ENCODE peak calls at places on chromosomes 16 and 17, in four cellular contexts. D is MM.1S, H is IMR-90, A is cardiac muscle cell. B is an unnamed sample.

GRCh38 chr17:5813357-5813756 is 229.0 kb upstream of the NLRP1 start:
- DNase-seq in D (no peak), H (no peak), A (no peak), B (no peak)

GRCh38 chr17:49086316-49086605 is 46.3 kb upstream of the B4GALNT2 start:
- DNase-seq in D (no peak), A (no peak), H (no peak), B (no peak)

GRCh38 chr16:83723244-83723643 is 84.5 kb upstream of the HSBP1 start:
- DNase-seq in A (no peak), H (no peak), D (no peak), B (no peak)

GRCh38 chr17:30323262-30323894 is 10.5 kb downstream of the TMIGD1 start:
- DNase-seq in A (no peak), D (no peak), H (no peak), B (no peak)

GRCh38 chr16:1287982-1288670 is 21.3 kb upstream of the UBE2I start:
- DNase-seq in D (no peak), H (peak; percentile 5), A (peak; percentile 38), B (no peak)

GRCh38 chr16:89308391-89309333 is 91.2 kb downstream of the ZNF778 start:
- DNase-seq in D (no peak), A (no peak), H (no peak), B (peak; percentile 29)

GRCh38 chr17:69800870-69801269 is 274.2 kb upstream of the KCNJ16 start:
- DNase-seq in H (no peak), A (no peak), D (no peak), B (no peak)

GRCh38 chr16:68064791-68065365 is 20.3 kb upstream of the NFATC3 start:
- DNase-seq in D (peak; percentile 46), A (peak; percentile 88), H (peak; percentile 91), B (peak; percentile 80)

GRCh38 chr17:41418116-41418860 is 6.1 kb downstream of the KRT37 start:
- DNase-seq in H (no peak), A (no peak), D (no peak), B (no peak)

GRCh38 chr17:10614536-10615155 is 42.5 kb downstream of the MYH3 start:
- DNase-seq in D (peak; percentile 33), H (peak; percentile 51), A (peak; percentile 77), B (peak; percentile 12)

GRCh38 chr17:28717578-28718316 is at the start of gene RAB34:
- DNase-seq in D (no peak), A (peak; percentile 94), H (peak; percentile 89), B (no peak)

GRCh38 chr17:9865585-9865984 is 39.5 kb downstream of the RCVRN start:
- DNase-seq in A (peak; percentile 68), D (no peak), H (no peak), B (no peak)

GRCh38 chr17:42313773-42314566 is 25.7 kb downstream of the STAT5A start:
- DNase-seq in A (no peak), D (no peak), H (no peak), B (no peak)

GRCh38 chr16:87086575-87086974 is 230.6 kb downstream of the C16orf95 start:
- DNase-seq in H (peak; percentile 54), D (no peak), A (peak; percentile 20), B (no peak)

GRCh38 chr17:35312790-35313711 is 60.4 kb downstream of the SLFN11 start:
- DNase-seq in A (peak; percentile 90), D (peak; percentile 78), H (peak; percentile 73), B (peak; percentile 85)

GRCh38 chr17:17502741-17503565 is 6.8 kb upstream of the RASD1 start:
- DNase-seq in D (no peak), H (no peak), A (no peak), B (no peak)

GRCh38 chr16:49640606-49641005 is 215.3 kb downstream of the ZNF423 start:
- DNase-seq in A (no peak), H (no peak), D (no peak), B (no peak)

GRCh38 chr17:40109471-40109824 is 9.1 kb upstream of the NR1D1 start:
- DNase-seq in D (peak; percentile 26), A (no peak), H (no peak), B (peak; percentile 60)

GRCh38 chr17:76935331-76935730 is 67.1 kb downstream of the MGAT5B start:
- DNase-seq in D (no peak), A (peak; percentile 6), H (peak; percentile 60), B (no peak)

GRCh38 chr17:49344914-49345313 is 17.1 kb downstream of the ZNF652 start:
- DNase-seq in A (peak; percentile 48), H (no peak), D (no peak), B (no peak)

GRCh38 chr17:43818966-43819365 is 14.0 kb downstream of the MPP3 start:
- DNase-seq in A (no peak), H (no peak), D (no peak), B (no peak)

GRCh38 chr16:80718480-80719220 is 85.7 kb downstream of the CDYL2 start:
- DNase-seq in A (peak; percentile 33), H (peak; percentile 22), D (no peak), B (no peak)

GRCh38 chr17:42340691-42341127 is 47.5 kb downstream of the STAT3 start:
- DNase-seq in D (peak; percentile 11), A (no peak), H (no peak), B (no peak)

GRCh38 chr17:16617481-16618060 is 36.1 kb downstream of the ZNF624 start:
- DNase-seq in A (no peak), H (no peak), D (no peak), B (no peak)

GRCh38 chr16:73060216-73060615 is 12.3 kb upstream of the ZFHX3 start:
- DNase-seq in H (no peak), A (no peak), D (no peak), B (no peak)

GRCh38 chr17:44900894-44901293 is 1.6 kb upstream of the EFTUD2 start:
- DNase-seq in D (no peak), A (peak; percentile 95), H (peak; percentile 83), B (no peak)

DNA sequence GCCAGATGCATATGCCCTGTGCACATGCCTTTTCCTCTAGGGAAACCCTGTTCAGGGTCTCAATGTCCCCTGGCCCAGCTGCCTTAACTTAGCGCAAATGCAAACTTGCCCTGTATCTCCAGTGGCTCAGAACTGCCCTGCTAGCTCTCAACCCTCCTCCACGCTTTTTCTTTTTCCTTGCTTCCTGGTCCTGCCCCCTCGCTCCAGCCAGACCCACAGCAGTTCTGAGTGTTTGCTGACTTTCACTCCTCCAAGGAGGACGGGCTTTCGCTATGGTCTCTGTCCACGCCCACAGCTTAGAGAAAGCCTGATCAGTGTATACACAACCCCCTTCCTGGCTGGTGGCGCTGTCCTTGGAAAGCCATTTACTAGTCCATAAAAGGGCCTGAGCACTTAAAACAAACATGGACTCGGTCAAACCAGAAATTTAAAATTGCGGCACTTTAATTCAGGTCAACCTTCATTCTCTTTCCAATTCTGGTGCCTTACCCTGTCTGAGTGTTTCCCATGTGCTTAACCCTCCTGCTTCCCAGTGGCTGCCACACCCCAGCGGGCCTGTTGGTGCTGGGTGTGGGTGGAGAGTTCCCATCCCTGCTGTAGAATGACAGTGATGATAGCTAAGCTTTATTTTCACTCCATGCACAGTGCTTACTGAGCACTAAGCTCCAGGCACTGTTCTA is 15.6 kb upstream of the TMEM98 start:
- DNase-seq in H (peak; percentile 76), A (peak; percentile 85), D (no peak), B (no peak)
- H3K27ac ChIP-seq in H (peak overlapping the region; percentile 20), A (peak overlapping the region; percentile 40), D (no peak overlapping the region), B (no peak overlapping the region)

GRCh38 chr16:30622455-30623032 is 12.4 kb upstream of the ZNF689 start:
- DNase-seq in H (no peak), D (no peak), A (no peak), B (no peak)

GRCh38 chr16:30619643-30620042 is 9.5 kb upstream of the ZNF689 start:
- DNase-seq in A (no peak), D (no peak), H (no peak), B (no peak)

GRCh38 chr16:30621765-30622164 is 11.6 kb upstream of the ZNF689 start:
- DNase-seq in H (peak; percentile 7), D (no peak), A (no peak), B (no peak)

GRCh38 chr16:30615358-30616076 is 5.3 kb upstream of the ZNF689 start:
- DNase-seq in H (peak; percentile 8), D (peak; percentile 77), A (peak; percentile 41), B (peak; percentile 82)

DNA sequence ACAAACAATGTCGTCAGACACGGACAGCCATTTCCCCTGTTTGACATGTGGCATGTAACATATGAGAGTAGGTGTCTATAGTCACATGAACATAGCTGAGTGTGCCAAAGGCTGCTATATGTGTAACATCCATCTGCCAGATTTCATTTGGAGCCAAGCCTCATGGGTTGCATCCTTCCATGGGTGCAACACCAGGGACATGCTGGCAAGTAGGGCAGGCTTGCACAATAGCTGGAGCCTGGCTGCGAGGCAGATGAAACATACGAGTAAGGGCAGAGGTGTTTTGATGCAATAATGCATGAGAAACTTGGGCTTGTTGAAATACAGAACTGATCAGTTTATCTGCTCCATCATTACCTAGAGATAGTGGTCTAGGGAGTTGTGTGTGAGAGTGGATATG is 9.0 kb upstream of the ZNF689 start:
- DNase-seq in A (peak; percentile 56), H (no peak), D (no peak), B (no peak)
- H3K27ac ChIP-seq in A (no peak overlapping the region), H (no peak overlapping the region), D (no peak overlapping the region), B (no peak overlapping the region)

DNA sequence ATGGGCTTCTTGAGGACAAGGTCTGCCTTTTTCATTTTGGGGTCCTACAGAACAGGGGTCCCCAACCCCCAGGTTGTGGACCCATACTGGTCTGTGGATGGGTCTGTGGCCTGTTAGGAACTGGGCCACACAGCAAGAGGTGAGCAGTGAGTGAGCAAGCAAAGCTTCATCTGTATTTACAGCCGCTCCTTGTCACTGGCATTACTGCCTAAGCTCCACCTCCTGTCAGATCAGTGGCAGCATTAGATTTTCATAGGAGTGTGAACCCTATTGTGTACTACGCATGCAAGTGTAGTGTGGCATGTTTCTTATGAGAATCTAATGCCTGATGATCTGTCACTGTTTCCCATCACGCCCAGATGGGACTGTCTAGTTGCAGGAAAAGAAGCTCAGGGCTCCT is 33.9 kb downstream of the ERN1 start:
- DNase-seq in H (no peak), D (no peak), A (no peak), B (no peak)
- H3K27ac ChIP-seq in H (no peak overlapping the region), D (peak overlapping the region; percentile 98), A (no peak overlapping the region), B (no peak overlapping the region)

GRCh38 chr17:65553009-65553645 is 8.3 kb downstream of the AXIN2 start:
- DNase-seq in H (peak; percentile 74), D (no peak), A (peak; percentile 87), B (no peak)

GRCh38 chr17:65556014-65556909 is 5.2 kb downstream of the AXIN2 start:
- DNase-seq in A (peak; percentile 78), D (peak; percentile 51), H (peak; percentile 50), B (peak; percentile 81)

GRCh38 chr17:65556910-65557348 is 4.5 kb downstream of the AXIN2 start:
- DNase-seq in A (no peak), H (no peak), D (no peak), B (no peak)

GRCh38 chr17:65553646-65554567 is 7.5 kb downstream of the AXIN2 start:
- DNase-seq in H (peak; percentile 17), D (no peak), A (peak; percentile 32), B (no peak)

DNA sequence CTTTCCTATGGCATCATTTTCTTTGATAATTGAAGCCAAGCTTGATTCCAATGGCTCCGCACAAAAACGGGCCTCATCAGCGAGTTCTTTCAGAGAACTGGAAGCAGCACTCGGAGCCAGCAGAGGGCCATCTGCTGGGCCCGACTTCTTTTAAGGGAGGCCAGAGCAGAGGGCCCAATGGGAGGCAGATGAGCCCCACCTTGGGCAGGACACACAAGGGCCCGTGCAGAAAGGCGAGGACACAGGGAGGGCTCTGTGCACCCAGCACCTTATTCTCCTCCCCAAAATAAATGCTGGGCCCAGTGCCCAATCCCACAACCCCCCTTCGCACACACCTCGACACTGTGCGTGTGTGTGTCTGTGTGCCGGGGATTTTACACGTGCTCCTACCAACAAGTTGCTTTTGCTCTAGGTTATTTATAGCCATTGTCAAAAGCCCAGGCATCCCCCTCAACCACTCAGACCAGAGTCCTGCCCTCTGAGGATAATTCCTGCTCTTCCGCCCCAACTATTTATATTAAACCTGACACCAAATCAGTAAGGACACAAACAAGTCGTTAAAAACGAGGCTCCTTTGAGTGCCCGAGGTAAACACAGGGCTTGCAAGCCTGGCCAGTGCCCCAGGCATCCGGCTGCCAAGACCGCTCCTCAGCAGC is 6.8 kb downstream of the AXIN2 start:
- DNase-seq in D (no peak), A (no peak), H (peak; percentile 17), B (no peak)
- H3K27ac ChIP-seq in D (no peak overlapping the region), A (no peak overlapping the region), H (no peak overlapping the region), B (no peak overlapping the region)